ENCODE peak calls at places on chromosomes 5 and 9, in ten cellular contexts. One of them, this sample, is unnamed.

GRCh38 chr9:136488247-136489214 is 5.7 kb upstream of the SEC16A start:
- DNase-seq in choroid plexus epithelial cell: peak; percentile 44
- DNase-seq in GM23338: peak; percentile 81
- DNase-seq in A549: peak; percentile 54
- DNase-seq in fibroblast of lung: no peak
- DNase-seq in stomach: peak; percentile 87
- DNase-seq in BE2C: peak; percentile 65
- DNase-seq in AG09309: no peak
- DNase-seq in BJ: no peak
- DNase-seq in AG04450: no peak
- DNase-seq in this sample: peak; percentile 31

GRCh38 chr5:140049205-140049604 is 6.1 kb upstream of the NRG2 start:
- DNase-seq in stomach: no peak
- DNase-seq in A549: no peak
- DNase-seq in AG04450: no peak
- DNase-seq in GM23338: no peak
- DNase-seq in AG09309: no peak
- DNase-seq in choroid plexus epithelial cell: no peak
- DNase-seq in fibroblast of lung: no peak
- DNase-seq in BJ: no peak
- DNase-seq in BE2C: no peak
- DNase-seq in this sample: no peak

GRCh38 chr9:21576331-21577189 is 94.4 kb upstream of the IFNE start:
- DNase-seq in stomach: no peak
- DNase-seq in A549: no peak
- DNase-seq in AG09309: peak; percentile 88
- DNase-seq in GM23338: no peak
- DNase-seq in choroid plexus epithelial cell: peak; percentile 97
- DNase-seq in BE2C: no peak
- DNase-seq in fibroblast of lung: peak; percentile 98
- DNase-seq in BJ: peak; percentile 70
- DNase-seq in AG04450: peak; percentile 55
- DNase-seq in this sample: peak; percentile 89

GRCh38 chr5:180670586-180671359 is 21.4 kb upstream of the FLT4 start:
- DNase-seq in GM23338: peak; percentile 74
- DNase-seq in AG09309: peak; percentile 2
- DNase-seq in A549: peak; percentile 40
- DNase-seq in fibroblast of lung: peak; percentile 40
- DNase-seq in AG04450: no peak
- DNase-seq in BE2C: peak; percentile 53
- DNase-seq in BJ: no peak
- DNase-seq in stomach: peak; percentile 62
- DNase-seq in choroid plexus epithelial cell: peak; percentile 64
- DNase-seq in this sample: peak; percentile 48

GRCh38 chr5:167916706-167917105 is 374.7 kb upstream of the WWC1 start:
- DNase-seq in BJ: no peak
- DNase-seq in A549: no peak
- DNase-seq in choroid plexus epithelial cell: peak; percentile 71
- DNase-seq in fibroblast of lung: peak; percentile 88
- DNase-seq in BE2C: no peak
- DNase-seq in AG09309: no peak
- DNase-seq in AG04450: peak; percentile 7
- DNase-seq in GM23338: peak; percentile 28
- DNase-seq in stomach: no peak
- DNase-seq in this sample: peak; percentile 16

GRCh38 chr9:108662090-108662875 is 193.5 kb downstream of the ACTL7B start:
- DNase-seq in A549: no peak
- DNase-seq in BE2C: no peak
- DNase-seq in stomach: no peak
- DNase-seq in fibroblast of lung: no peak
- DNase-seq in choroid plexus epithelial cell: no peak
- DNase-seq in GM23338: no peak
- DNase-seq in AG04450: no peak
- DNase-seq in AG09309: no peak
- DNase-seq in BJ: no peak
- DNase-seq in this sample: peak; percentile 40

GRCh38 chr5:137923856-137924255 is 34.6 kb downstream of the PKD2L2 start:
- DNase-seq in GM23338: peak; percentile 47
- DNase-seq in BJ: no peak
- DNase-seq in BE2C: no peak
- DNase-seq in choroid plexus epithelial cell: peak; percentile 44
- DNase-seq in fibroblast of lung: peak; percentile 27
- DNase-seq in A549: no peak
- DNase-seq in stomach: no peak
- DNase-seq in AG09309: no peak
- DNase-seq in AG04450: no peak
- DNase-seq in this sample: no peak

GRCh38 chr5:78496373-78496772 is 136.0 kb downstream of the SCAMP1 start:
- DNase-seq in fibroblast of lung: peak; percentile 53
- DNase-seq in stomach: peak; percentile 34
- DNase-seq in GM23338: peak; percentile 14
- DNase-seq in BE2C: no peak
- DNase-seq in AG04450: no peak
- DNase-seq in choroid plexus epithelial cell: peak; percentile 54
- DNase-seq in A549: no peak
- DNase-seq in BJ: no peak
- DNase-seq in AG09309: no peak
- DNase-seq in this sample: peak; percentile 62

GRCh38 chr9:69535296-69535832 is 136.8 kb downstream of the APBA1 start:
- DNase-seq in choroid plexus epithelial cell: no peak
- DNase-seq in stomach: no peak
- DNase-seq in A549: no peak
- DNase-seq in AG04450: no peak
- DNase-seq in AG09309: no peak
- DNase-seq in BJ: no peak
- DNase-seq in BE2C: no peak
- DNase-seq in fibroblast of lung: peak; percentile 1
- DNase-seq in GM23338: peak; percentile 15
- DNase-seq in this sample: no peak

GRCh38 chr5:134371834-134372340 is 518 bp downstream of the UBE2B start:
- DNase-seq in A549: peak; percentile 38
- DNase-seq in stomach: peak; percentile 55
- DNase-seq in AG09309: no peak
- DNase-seq in BE2C: peak; percentile 61
- DNase-seq in GM23338: peak; percentile 89
- DNase-seq in fibroblast of lung: peak; percentile 36
- DNase-seq in BJ: no peak
- DNase-seq in AG04450: no peak
- DNase-seq in choroid plexus epithelial cell: peak; percentile 28
- DNase-seq in this sample: peak; percentile 44

GRCh38 chr9:91949946-91950664 is at the start of gene ROR2:
- DNase-seq in fibroblast of lung: peak; percentile 34
- DNase-seq in AG09309: no peak
- DNase-seq in GM23338: peak; percentile 91
- DNase-seq in BE2C: peak; percentile 90
- DNase-seq in A549: peak; percentile 59
- DNase-seq in choroid plexus epithelial cell: peak; percentile 76
- DNase-seq in stomach: peak; percentile 84
- DNase-seq in BJ: no peak
- DNase-seq in AG04450: no peak
- DNase-seq in this sample: peak; percentile 54

GRCh38 chr9:103242025-103242424 is 246.9 kb downstream of the CYLC2 start:
- DNase-seq in BE2C: peak; percentile 90
- DNase-seq in A549: no peak
- DNase-seq in AG04450: no peak
- DNase-seq in fibroblast of lung: no peak
- DNase-seq in stomach: no peak
- DNase-seq in GM23338: no peak
- DNase-seq in choroid plexus epithelial cell: no peak
- DNase-seq in AG09309: no peak
- DNase-seq in BJ: no peak
- DNase-seq in this sample: peak; percentile 1

GRCh38 chr9:95852059-95853032 is 23.1 kb upstream of the ERCC6L2 start:
- DNase-seq in A549: peak; percentile 10
- DNase-seq in AG04450: peak; percentile 15
- DNase-seq in AG09309: no peak
- DNase-seq in choroid plexus epithelial cell: no peak
- DNase-seq in BE2C: no peak
- DNase-seq in BJ: no peak
- DNase-seq in GM23338: no peak
- DNase-seq in stomach: no peak
- DNase-seq in fibroblast of lung: peak; percentile 80
- DNase-seq in this sample: peak; percentile 78

GRCh38 chr9:126057036-126057435 is 269.6 kb upstream of the MVB12B start:
- DNase-seq in choroid plexus epithelial cell: no peak
- DNase-seq in A549: no peak
- DNase-seq in fibroblast of lung: no peak
- DNase-seq in BJ: no peak
- DNase-seq in AG09309: no peak
- DNase-seq in GM23338: no peak
- DNase-seq in BE2C: no peak
- DNase-seq in stomach: no peak
- DNase-seq in AG04450: no peak
- DNase-seq in this sample: no peak

GRCh38 chr9:97517331-97518089 is 16.0 kb downstream of the TMOD1 start:
- DNase-seq in choroid plexus epithelial cell: no peak
- DNase-seq in AG09309: no peak
- DNase-seq in A549: no peak
- DNase-seq in stomach: no peak
- DNase-seq in BE2C: peak; percentile 69
- DNase-seq in GM23338: no peak
- DNase-seq in fibroblast of lung: no peak
- DNase-seq in AG04450: no peak
- DNase-seq in BJ: no peak
- DNase-seq in this sample: no peak

GRCh38 chr5:170571331-170571731 is 67.5 kb downstream of the KCNIP1 start:
- DNase-seq in A549: peak; percentile 57
- DNase-seq in stomach: no peak
- DNase-seq in BE2C: no peak
- DNase-seq in choroid plexus epithelial cell: peak; percentile 68
- DNase-seq in fibroblast of lung: peak; percentile 89
- DNase-seq in AG09309: no peak
- DNase-seq in AG04450: peak; percentile 7
- DNase-seq in GM23338: peak; percentile 30
- DNase-seq in BJ: no peak
- DNase-seq in this sample: peak; percentile 37

GRCh38 chr5:166768536-166768935 is 1522.9 kb upstream of the WWC1 start:
- DNase-seq in GM23338: no peak
- DNase-seq in AG04450: no peak
- DNase-seq in choroid plexus epithelial cell: peak; percentile 56
- DNase-seq in A549: no peak
- DNase-seq in fibroblast of lung: no peak
- DNase-seq in BE2C: no peak
- DNase-seq in stomach: no peak
- DNase-seq in AG09309: no peak
- DNase-seq in BJ: no peak
- DNase-seq in this sample: peak; percentile 62

DNA sequence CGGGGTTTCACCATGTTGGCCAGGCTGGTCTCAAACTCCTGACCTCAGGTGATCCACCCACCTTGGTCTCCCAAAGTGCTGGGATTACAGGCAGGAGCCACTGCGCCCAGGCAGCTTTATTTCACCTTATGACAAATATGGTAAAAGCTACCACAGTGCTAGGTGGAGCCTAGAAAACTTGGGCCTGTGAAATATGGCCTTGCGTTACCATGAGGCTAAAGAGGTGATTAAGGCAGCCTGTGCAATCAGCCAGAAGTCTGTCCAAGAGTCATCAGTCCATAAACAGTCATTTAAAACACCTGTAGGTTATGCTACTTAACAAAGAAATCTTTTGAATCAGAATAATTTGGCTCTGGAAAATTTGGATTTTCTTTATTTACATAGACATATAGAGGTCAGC is 114.8 kb upstream of the ANKH start:
- DNase-seq in GM23338: no peak
- DNase-seq in stomach: no peak
- DNase-seq in AG04450: no peak
- DNase-seq in choroid plexus epithelial cell: no peak
- DNase-seq in A549: no peak
- DNase-seq in BJ: no peak
- DNase-seq in AG09309: no peak
- DNase-seq in BE2C: no peak
- DNase-seq in fibroblast of lung: no peak
- DNase-seq in this sample: no peak
- H3K4me3 ChIP-seq in GM23338: no peak overlapping the region
- H3K4me3 ChIP-seq in stomach: no peak overlapping the region
- H3K4me3 ChIP-seq in AG04450: no peak overlapping the region
- H3K4me3 ChIP-seq in choroid plexus epithelial cell: no peak overlapping the region
- H3K4me3 ChIP-seq in A549: no peak overlapping the region
- H3K4me3 ChIP-seq in BJ: no peak overlapping the region
- H3K4me3 ChIP-seq in AG09309: no peak overlapping the region
- H3K4me3 ChIP-seq in BE2C: no peak overlapping the region
- H3K4me3 ChIP-seq in fibroblast of lung: no peak overlapping the region
- H3K4me3 ChIP-seq in this sample: no peak overlapping the region

DNA sequence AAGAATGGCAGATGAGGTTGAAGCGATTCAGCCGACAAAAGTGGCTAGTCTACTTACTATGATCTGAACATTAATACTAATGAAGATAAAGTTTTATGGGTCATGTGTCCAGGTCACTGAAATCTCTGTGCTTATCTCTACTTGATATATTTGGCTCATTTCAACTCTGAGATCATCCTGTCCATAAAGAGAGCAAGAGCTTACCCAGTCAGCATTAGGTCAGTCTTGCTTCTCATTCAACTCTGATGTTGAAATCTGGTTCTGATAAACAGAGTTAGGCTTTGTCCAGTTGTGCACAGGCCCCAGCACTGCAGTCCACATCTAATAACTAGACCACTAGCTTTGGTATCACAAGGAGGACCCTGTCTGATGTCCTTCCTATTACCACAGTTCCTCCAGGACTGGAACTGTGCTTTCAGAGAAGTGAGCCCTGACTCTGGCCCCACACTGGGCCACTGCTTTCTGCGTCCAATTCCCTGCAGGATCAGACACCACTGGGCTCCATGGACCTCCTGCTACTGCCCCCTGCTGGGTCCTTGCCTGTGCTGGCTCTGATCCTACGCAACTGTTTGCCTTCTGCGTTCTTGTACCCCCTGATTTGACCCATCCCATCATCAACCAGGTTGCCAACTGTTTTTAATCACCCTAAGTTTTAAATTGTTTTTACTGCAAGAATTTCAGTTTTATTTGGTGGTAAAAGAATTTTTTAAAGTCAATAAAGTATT is 23.7 kb upstream of the FAM120A start:
- DNase-seq in fibroblast of lung: no peak
- DNase-seq in A549: no peak
- DNase-seq in AG09309: no peak
- DNase-seq in choroid plexus epithelial cell: no peak
- DNase-seq in BJ: no peak
- DNase-seq in AG04450: no peak
- DNase-seq in GM23338: peak; percentile 60
- DNase-seq in stomach: no peak
- DNase-seq in BE2C: peak; percentile 40
- DNase-seq in this sample: no peak
- TF ChIP-seq CTCF in fibroblast of lung: peak; percentile 23
- TF ChIP-seq CTCF in A549: peak; percentile 8
- TF ChIP-seq CTCF in AG09309: no peak
- TF ChIP-seq CTCF in choroid plexus epithelial cell: peak; percentile 30
- TF ChIP-seq CTCF in BJ: no peak
- TF ChIP-seq CTCF in AG04450: peak; percentile 13
- TF ChIP-seq CTCF in GM23338: peak; percentile 60
- TF ChIP-seq CTCF in stomach: no peak
- TF ChIP-seq CTCF in BE2C: peak; percentile 55
- TF ChIP-seq CTCF in this sample: peak; percentile 34

GRCh38 chr5:23727271-23727670 is 219.9 kb downstream of the PRDM9 start:
- DNase-seq in BE2C: no peak
- DNase-seq in fibroblast of lung: no peak
- DNase-seq in AG09309: no peak
- DNase-seq in BJ: no peak
- DNase-seq in stomach: no peak
- DNase-seq in AG04450: no peak
- DNase-seq in GM23338: no peak
- DNase-seq in choroid plexus epithelial cell: no peak
- DNase-seq in A549: no peak
- DNase-seq in this sample: no peak
- H3K4me3 ChIP-seq in BE2C: no peak overlapping the region
- H3K4me3 ChIP-seq in fibroblast of lung: no peak overlapping the region
- H3K4me3 ChIP-seq in AG09309: no peak overlapping the region
- H3K4me3 ChIP-seq in BJ: no peak overlapping the region
- H3K4me3 ChIP-seq in stomach: no peak overlapping the region
- H3K4me3 ChIP-seq in AG04450: no peak overlapping the region
- H3K4me3 ChIP-seq in GM23338: no peak overlapping the region
- H3K4me3 ChIP-seq in choroid plexus epithelial cell: no peak overlapping the region
- H3K4me3 ChIP-seq in A549: no peak overlapping the region
- H3K4me3 ChIP-seq in this sample: no peak overlapping the region

GRCh38 chr9:35814106-35814840 is 569 bp downstream of the HINT2 start:
- DNase-seq in AG09309: no peak
- DNase-seq in GM23338: peak; percentile 87
- DNase-seq in BE2C: peak; percentile 71
- DNase-seq in BJ: no peak
- DNase-seq in A549: peak; percentile 70
- DNase-seq in fibroblast of lung: peak; percentile 41
- DNase-seq in stomach: peak; percentile 74
- DNase-seq in AG04450: no peak
- DNase-seq in choroid plexus epithelial cell: peak; percentile 53
- DNase-seq in this sample: peak; percentile 66
- TF ChIP-seq CTCF in AG09309: peak; percentile 45
- TF ChIP-seq CTCF in GM23338: peak; percentile 41
- TF ChIP-seq CTCF in BE2C: peak; percentile 49
- TF ChIP-seq CTCF in BJ: peak; percentile 58
- TF ChIP-seq CTCF in A549: peak; percentile 44
- TF ChIP-seq CTCF in fibroblast of lung: peak; percentile 40
- TF ChIP-seq CTCF in stomach: no peak
- TF ChIP-seq CTCF in AG04450: peak; percentile 48
- TF ChIP-seq CTCF in choroid plexus epithelial cell: peak; percentile 48
- TF ChIP-seq CTCF in this sample: peak; percentile 33

This sample was measured in fibroblast of mammary gland.